ENCODE peak calls at places on chromosomes 4 and X, in six cellular contexts. One of them, this sample, is unnamed.

GRCh38 chr4:94519925-94520789 is 68.4 kb downstream of the PDLIM5 start:
- DNase-seq in 8988T: no peak
- DNase-seq in stimulated activated CD4-positive, alpha-beta T cell treated with anti-CD3 and anti-CD28 coated beads, Interleukin-2, amount 100 ng/mL, for 24 hours: no peak
- DNase-seq in activated effector memory CD4-positive, alpha-beta T cell treated with Interleukin-2 at 50 U/mL for 16 hours: no peak
- DNase-seq in iris pigment epithelial cell: no peak
- DNase-seq in tibial artery: no peak
- DNase-seq in this sample: no peak

GRCh38 chr4:82988323-82988832 is 22.2 kb downstream of the LIN54 start:
- DNase-seq in 8988T: no peak
- DNase-seq in stimulated activated CD4-positive, alpha-beta T cell treated with anti-CD3 and anti-CD28 coated beads, Interleukin-2, amount 100 ng/mL, for 24 hours: no peak
- DNase-seq in activated effector memory CD4-positive, alpha-beta T cell treated with Interleukin-2 at 50 U/mL for 16 hours: no peak
- DNase-seq in iris pigment epithelial cell: peak; percentile 89
- DNase-seq in tibial artery: no peak
- DNase-seq in this sample: peak; percentile 97

GRCh38 chrX:129791961-129792570 is 12.3 kb downstream of the SASH3 start:
- DNase-seq in 8988T: no peak
- DNase-seq in stimulated activated CD4-positive, alpha-beta T cell treated with anti-CD3 and anti-CD28 coated beads, Interleukin-2, amount 100 ng/mL, for 24 hours: no peak
- DNase-seq in activated effector memory CD4-positive, alpha-beta T cell treated with Interleukin-2 at 50 U/mL for 16 hours: no peak
- DNase-seq in iris pigment epithelial cell: no peak
- DNase-seq in tibial artery: no peak
- DNase-seq in this sample: no peak

GRCh38 chr4:155974476-155974749 is 20.7 kb upstream of the CTSO start:
- DNase-seq in 8988T: no peak
- DNase-seq in stimulated activated CD4-positive, alpha-beta T cell treated with anti-CD3 and anti-CD28 coated beads, Interleukin-2, amount 100 ng/mL, for 24 hours: no peak
- DNase-seq in activated effector memory CD4-positive, alpha-beta T cell treated with Interleukin-2 at 50 U/mL for 16 hours: no peak
- DNase-seq in iris pigment epithelial cell: no peak
- DNase-seq in tibial artery: no peak
- DNase-seq in this sample: no peak

GRCh38 chr4:70624226-70624793 is 4.2 kb upstream of the ENAM start:
- DNase-seq in 8988T: no peak
- DNase-seq in stimulated activated CD4-positive, alpha-beta T cell treated with anti-CD3 and anti-CD28 coated beads, Interleukin-2, amount 100 ng/mL, for 24 hours: no peak
- DNase-seq in activated effector memory CD4-positive, alpha-beta T cell treated with Interleukin-2 at 50 U/mL for 16 hours: no peak
- DNase-seq in iris pigment epithelial cell: no peak
- DNase-seq in tibial artery: no peak
- DNase-seq in this sample: no peak

GRCh38 chr4:37699874-37700481 is 13.8 kb upstream of the RELL1 start:
- DNase-seq in 8988T: no peak
- DNase-seq in stimulated activated CD4-positive, alpha-beta T cell treated with anti-CD3 and anti-CD28 coated beads, Interleukin-2, amount 100 ng/mL, for 24 hours: no peak
- DNase-seq in activated effector memory CD4-positive, alpha-beta T cell treated with Interleukin-2 at 50 U/mL for 16 hours: no peak
- DNase-seq in iris pigment epithelial cell: no peak
- DNase-seq in tibial artery: no peak
- DNase-seq in this sample: no peak

GRCh38 chr4:143511906-143512305 is 1.6 kb upstream of the SMARCA5 start:
- DNase-seq in 8988T: no peak
- DNase-seq in stimulated activated CD4-positive, alpha-beta T cell treated with anti-CD3 and anti-CD28 coated beads, Interleukin-2, amount 100 ng/mL, for 24 hours: no peak
- DNase-seq in activated effector memory CD4-positive, alpha-beta T cell treated with Interleukin-2 at 50 U/mL for 16 hours: no peak
- DNase-seq in iris pigment epithelial cell: no peak
- DNase-seq in tibial artery: no peak
- DNase-seq in this sample: no peak

GRCh38 chr4:68498413-68499007 is 51.2 kb downstream of the TMPRSS11E start:
- DNase-seq in 8988T: no peak
- DNase-seq in stimulated activated CD4-positive, alpha-beta T cell treated with anti-CD3 and anti-CD28 coated beads, Interleukin-2, amount 100 ng/mL, for 24 hours: peak; percentile 63
- DNase-seq in activated effector memory CD4-positive, alpha-beta T cell treated with Interleukin-2 at 50 U/mL for 16 hours: peak; percentile 7
- DNase-seq in iris pigment epithelial cell: peak; percentile 70
- DNase-seq in tibial artery: no peak
- DNase-seq in this sample: peak; percentile 61

GRCh38 chrX:130330706-130331105 is 9.0 kb upstream of the SLC25A14 start:
- DNase-seq in 8988T: peak; percentile 28
- DNase-seq in stimulated activated CD4-positive, alpha-beta T cell treated with anti-CD3 and anti-CD28 coated beads, Interleukin-2, amount 100 ng/mL, for 24 hours: peak; percentile 47
- DNase-seq in activated effector memory CD4-positive, alpha-beta T cell treated with Interleukin-2 at 50 U/mL for 16 hours: peak; percentile 12
- DNase-seq in iris pigment epithelial cell: peak; percentile 45
- DNase-seq in tibial artery: no peak
- DNase-seq in this sample: peak; percentile 48

GRCh38 chrX:9878141-9878875 is 88.8 kb upstream of the CLDN34 start:
- DNase-seq in 8988T: no peak
- DNase-seq in stimulated activated CD4-positive, alpha-beta T cell treated with anti-CD3 and anti-CD28 coated beads, Interleukin-2, amount 100 ng/mL, for 24 hours: no peak
- DNase-seq in activated effector memory CD4-positive, alpha-beta T cell treated with Interleukin-2 at 50 U/mL for 16 hours: no peak
- DNase-seq in iris pigment epithelial cell: no peak
- DNase-seq in tibial artery: no peak
- DNase-seq in this sample: peak; percentile 13

GRCh38 chr4:89158884-89159503 is 47.7 kb downstream of the TIGD2 start:
- DNase-seq in 8988T: no peak
- DNase-seq in stimulated activated CD4-positive, alpha-beta T cell treated with anti-CD3 and anti-CD28 coated beads, Interleukin-2, amount 100 ng/mL, for 24 hours: no peak
- DNase-seq in activated effector memory CD4-positive, alpha-beta T cell treated with Interleukin-2 at 50 U/mL for 16 hours: no peak
- DNase-seq in iris pigment epithelial cell: peak; percentile 45
- DNase-seq in tibial artery: no peak
- DNase-seq in this sample: peak; percentile 46

GRCh38 chr4:152634110-152634760 is 45.6 kb downstream of the TMEM154 start:
- DNase-seq in 8988T: no peak
- DNase-seq in stimulated activated CD4-positive, alpha-beta T cell treated with anti-CD3 and anti-CD28 coated beads, Interleukin-2, amount 100 ng/mL, for 24 hours: no peak
- DNase-seq in activated effector memory CD4-positive, alpha-beta T cell treated with Interleukin-2 at 50 U/mL for 16 hours: no peak
- DNase-seq in iris pigment epithelial cell: no peak
- DNase-seq in tibial artery: no peak
- DNase-seq in this sample: no peak

GRCh38 chrX:79259073-79259689 is 108.0 kb downstream of the ITM2A start:
- DNase-seq in 8988T: no peak
- DNase-seq in stimulated activated CD4-positive, alpha-beta T cell treated with anti-CD3 and anti-CD28 coated beads, Interleukin-2, amount 100 ng/mL, for 24 hours: peak; percentile 20
- DNase-seq in activated effector memory CD4-positive, alpha-beta T cell treated with Interleukin-2 at 50 U/mL for 16 hours: peak; percentile 6
- DNase-seq in iris pigment epithelial cell: no peak
- DNase-seq in tibial artery: no peak
- DNase-seq in this sample: no peak

GRCh38 chr4:3866813-3867129 is 100.6 kb downstream of the ADRA2C start:
- DNase-seq in 8988T: no peak
- DNase-seq in stimulated activated CD4-positive, alpha-beta T cell treated with anti-CD3 and anti-CD28 coated beads, Interleukin-2, amount 100 ng/mL, for 24 hours: no peak
- DNase-seq in activated effector memory CD4-positive, alpha-beta T cell treated with Interleukin-2 at 50 U/mL for 16 hours: no peak
- DNase-seq in iris pigment epithelial cell: no peak
- DNase-seq in tibial artery: no peak
- DNase-seq in this sample: no peak

GRCh38 chr4:158170691-158171455 is 2.0 kb downstream of the GASK1B start:
- DNase-seq in 8988T: no peak
- DNase-seq in stimulated activated CD4-positive, alpha-beta T cell treated with anti-CD3 and anti-CD28 coated beads, Interleukin-2, amount 100 ng/mL, for 24 hours: peak; percentile 52
- DNase-seq in activated effector memory CD4-positive, alpha-beta T cell treated with Interleukin-2 at 50 U/mL for 16 hours: no peak
- DNase-seq in iris pigment epithelial cell: no peak
- DNase-seq in tibial artery: peak; percentile 78
- DNase-seq in this sample: no peak

GRCh38 chr4:139530833-139531427 is 25.1 kb downstream of the SETD7 start:
- DNase-seq in 8988T: peak; percentile 38
- DNase-seq in stimulated activated CD4-positive, alpha-beta T cell treated with anti-CD3 and anti-CD28 coated beads, Interleukin-2, amount 100 ng/mL, for 24 hours: peak; percentile 57
- DNase-seq in activated effector memory CD4-positive, alpha-beta T cell treated with Interleukin-2 at 50 U/mL for 16 hours: peak; percentile 27
- DNase-seq in iris pigment epithelial cell: peak; percentile 35
- DNase-seq in tibial artery: no peak
- DNase-seq in this sample: peak; percentile 35

GRCh38 chr4:121656269-121656641 is 40.5 kb downstream of the ANXA5 start:
- DNase-seq in 8988T: no peak
- DNase-seq in stimulated activated CD4-positive, alpha-beta T cell treated with anti-CD3 and anti-CD28 coated beads, Interleukin-2, amount 100 ng/mL, for 24 hours: peak; percentile 34
- DNase-seq in activated effector memory CD4-positive, alpha-beta T cell treated with Interleukin-2 at 50 U/mL for 16 hours: no peak
- DNase-seq in iris pigment epithelial cell: peak; percentile 84
- DNase-seq in tibial artery: peak; percentile 67
- DNase-seq in this sample: peak; percentile 68

GRCh38 chrX:1852082-1852481 is 237.2 kb downstream of the ASMT start:
- DNase-seq in 8988T: no peak
- DNase-seq in stimulated activated CD4-positive, alpha-beta T cell treated with anti-CD3 and anti-CD28 coated beads, Interleukin-2, amount 100 ng/mL, for 24 hours: no peak
- DNase-seq in activated effector memory CD4-positive, alpha-beta T cell treated with Interleukin-2 at 50 U/mL for 16 hours: no peak
- DNase-seq in iris pigment epithelial cell: no peak
- DNase-seq in tibial artery: no peak
- DNase-seq in this sample: no peak

GRCh38 chr4:137677851-137678250 is 145.6 kb upstream of the PCDH18 start:
- DNase-seq in 8988T: no peak
- DNase-seq in stimulated activated CD4-positive, alpha-beta T cell treated with anti-CD3 and anti-CD28 coated beads, Interleukin-2, amount 100 ng/mL, for 24 hours: no peak
- DNase-seq in activated effector memory CD4-positive, alpha-beta T cell treated with Interleukin-2 at 50 U/mL for 16 hours: no peak
- DNase-seq in iris pigment epithelial cell: peak; percentile 60
- DNase-seq in tibial artery: no peak
- DNase-seq in this sample: peak; percentile 92

GRCh38 chrX:35664838-35665237 is 133.3 kb upstream of the MAGEB16 start:
- DNase-seq in 8988T: no peak
- DNase-seq in stimulated activated CD4-positive, alpha-beta T cell treated with anti-CD3 and anti-CD28 coated beads, Interleukin-2, amount 100 ng/mL, for 24 hours: no peak
- DNase-seq in activated effector memory CD4-positive, alpha-beta T cell treated with Interleukin-2 at 50 U/mL for 16 hours: no peak
- DNase-seq in iris pigment epithelial cell: no peak
- DNase-seq in tibial artery: no peak
- DNase-seq in this sample: no peak

GRCh38 chrX:77442728-77443127 is 4.5 kb upstream of the FGF16 start:
- DNase-seq in 8988T: no peak
- DNase-seq in stimulated activated CD4-positive, alpha-beta T cell treated with anti-CD3 and anti-CD28 coated beads, Interleukin-2, amount 100 ng/mL, for 24 hours: no peak
- DNase-seq in activated effector memory CD4-positive, alpha-beta T cell treated with Interleukin-2 at 50 U/mL for 16 hours: no peak
- DNase-seq in iris pigment epithelial cell: peak; percentile 84
- DNase-seq in tibial artery: no peak
- DNase-seq in this sample: peak; percentile 90

GRCh38 chr4:7103599-7104365 is 35.9 kb upstream of the GRPEL1 start:
- DNase-seq in 8988T: no peak
- DNase-seq in stimulated activated CD4-positive, alpha-beta T cell treated with anti-CD3 and anti-CD28 coated beads, Interleukin-2, amount 100 ng/mL, for 24 hours: no peak
- DNase-seq in activated effector memory CD4-positive, alpha-beta T cell treated with Interleukin-2 at 50 U/mL for 16 hours: no peak
- DNase-seq in iris pigment epithelial cell: no peak
- DNase-seq in tibial artery: peak; percentile 92
- DNase-seq in this sample: no peak

GRCh38 chr4:127012549-127012948 is 620.2 kb upstream of the INTU start:
- DNase-seq in 8988T: no peak
- DNase-seq in stimulated activated CD4-positive, alpha-beta T cell treated with anti-CD3 and anti-CD28 coated beads, Interleukin-2, amount 100 ng/mL, for 24 hours: no peak
- DNase-seq in activated effector memory CD4-positive, alpha-beta T cell treated with Interleukin-2 at 50 U/mL for 16 hours: no peak
- DNase-seq in iris pigment epithelial cell: peak; percentile 37
- DNase-seq in tibial artery: no peak
- DNase-seq in this sample: peak; percentile 59

GRCh38 chr4:56698329-56698728 is 17.2 kb upstream of the HOPX start:
- DNase-seq in 8988T: no peak
- DNase-seq in stimulated activated CD4-positive, alpha-beta T cell treated with anti-CD3 and anti-CD28 coated beads, Interleukin-2, amount 100 ng/mL, for 24 hours: no peak
- DNase-seq in activated effector memory CD4-positive, alpha-beta T cell treated with Interleukin-2 at 50 U/mL for 16 hours: no peak
- DNase-seq in iris pigment epithelial cell: peak; percentile 41
- DNase-seq in tibial artery: no peak
- DNase-seq in this sample: peak; percentile 41

GRCh38 chr4:6595897-6596537 is 21.0 kb downstream of the MAN2B2 start:
- DNase-seq in 8988T: peak; percentile 54
- DNase-seq in stimulated activated CD4-positive, alpha-beta T cell treated with anti-CD3 and anti-CD28 coated beads, Interleukin-2, amount 100 ng/mL, for 24 hours: no peak
- DNase-seq in activated effector memory CD4-positive, alpha-beta T cell treated with Interleukin-2 at 50 U/mL for 16 hours: no peak
- DNase-seq in iris pigment epithelial cell: no peak
- DNase-seq in tibial artery: no peak
- DNase-seq in this sample: no peak

GRCh38 chrX:84187501-84188319 is at the start of gene RPS6KA6:
- DNase-seq in 8988T: no peak
- DNase-seq in stimulated activated CD4-positive, alpha-beta T cell treated with anti-CD3 and anti-CD28 coated beads, Interleukin-2, amount 100 ng/mL, for 24 hours: peak; percentile 5
- DNase-seq in activated effector memory CD4-positive, alpha-beta T cell treated with Interleukin-2 at 50 U/mL for 16 hours: no peak
- DNase-seq in iris pigment epithelial cell: peak; percentile 20
- DNase-seq in tibial artery: peak; percentile 65
- DNase-seq in this sample: peak; percentile 56

GRCh38 chrX:110944793-110945466 is 149.3 kb upstream of the CHRDL1 start:
- DNase-seq in 8988T: no peak
- DNase-seq in stimulated activated CD4-positive, alpha-beta T cell treated with anti-CD3 and anti-CD28 coated beads, Interleukin-2, amount 100 ng/mL, for 24 hours: no peak
- DNase-seq in activated effector memory CD4-positive, alpha-beta T cell treated with Interleukin-2 at 50 U/mL for 16 hours: no peak
- DNase-seq in iris pigment epithelial cell: no peak
- DNase-seq in tibial artery: no peak
- DNase-seq in this sample: no peak

GRCh38 chr4:55447826-55448225 is 52.1 kb downstream of the TMEM165 start:
- DNase-seq in 8988T: no peak
- DNase-seq in stimulated activated CD4-positive, alpha-beta T cell treated with anti-CD3 and anti-CD28 coated beads, Interleukin-2, amount 100 ng/mL, for 24 hours: no peak
- DNase-seq in activated effector memory CD4-positive, alpha-beta T cell treated with Interleukin-2 at 50 U/mL for 16 hours: no peak
- DNase-seq in iris pigment epithelial cell: peak; percentile 39
- DNase-seq in tibial artery: no peak
- DNase-seq in this sample: peak; percentile 53

GRCh38 chr4:85556293-85556692 is 81.3 kb downstream of the ARHGAP24 start:
- DNase-seq in 8988T: no peak
- DNase-seq in stimulated activated CD4-positive, alpha-beta T cell treated with anti-CD3 and anti-CD28 coated beads, Interleukin-2, amount 100 ng/mL, for 24 hours: no peak
- DNase-seq in activated effector memory CD4-positive, alpha-beta T cell treated with Interleukin-2 at 50 U/mL for 16 hours: no peak
- DNase-seq in iris pigment epithelial cell: no peak
- DNase-seq in tibial artery: no peak
- DNase-seq in this sample: no peak

GRCh38 chr4:52729586-52729985 is 21.6 kb downstream of the ERVMER34-1 start:
- DNase-seq in 8988T: no peak
- DNase-seq in stimulated activated CD4-positive, alpha-beta T cell treated with anti-CD3 and anti-CD28 coated beads, Interleukin-2, amount 100 ng/mL, for 24 hours: no peak
- DNase-seq in activated effector memory CD4-positive, alpha-beta T cell treated with Interleukin-2 at 50 U/mL for 16 hours: no peak
- DNase-seq in iris pigment epithelial cell: no peak
- DNase-seq in tibial artery: no peak
- DNase-seq in this sample: no peak

GRCh38 chr4:127261476-127261875 is 371.3 kb upstream of the INTU start:
- DNase-seq in 8988T: no peak
- DNase-seq in stimulated activated CD4-positive, alpha-beta T cell treated with anti-CD3 and anti-CD28 coated beads, Interleukin-2, amount 100 ng/mL, for 24 hours: no peak
- DNase-seq in activated effector memory CD4-positive, alpha-beta T cell treated with Interleukin-2 at 50 U/mL for 16 hours: no peak
- DNase-seq in iris pigment epithelial cell: peak; percentile 1
- DNase-seq in tibial artery: no peak
- DNase-seq in this sample: no peak

GRCh38 chr4:153611679-153612078 is 72.4 kb upstream of the TLR2 start:
- DNase-seq in 8988T: no peak
- DNase-seq in stimulated activated CD4-positive, alpha-beta T cell treated with anti-CD3 and anti-CD28 coated beads, Interleukin-2, amount 100 ng/mL, for 24 hours: no peak
- DNase-seq in activated effector memory CD4-positive, alpha-beta T cell treated with Interleukin-2 at 50 U/mL for 16 hours: no peak
- DNase-seq in iris pigment epithelial cell: peak; percentile 76
- DNase-seq in tibial artery: no peak
- DNase-seq in this sample: peak; percentile 48

GRCh38 chr4:115489284-115489683 is 375.9 kb upstream of the NDST4 start:
- DNase-seq in 8988T: no peak
- DNase-seq in stimulated activated CD4-positive, alpha-beta T cell treated with anti-CD3 and anti-CD28 coated beads, Interleukin-2, amount 100 ng/mL, for 24 hours: no peak
- DNase-seq in activated effector memory CD4-positive, alpha-beta T cell treated with Interleukin-2 at 50 U/mL for 16 hours: no peak
- DNase-seq in iris pigment epithelial cell: no peak
- DNase-seq in tibial artery: no peak
- DNase-seq in this sample: no peak

GRCh38 chr4:126843492-126844067 is 789.2 kb upstream of the INTU start:
- DNase-seq in 8988T: no peak
- DNase-seq in stimulated activated CD4-positive, alpha-beta T cell treated with anti-CD3 and anti-CD28 coated beads, Interleukin-2, amount 100 ng/mL, for 24 hours: no peak
- DNase-seq in activated effector memory CD4-positive, alpha-beta T cell treated with Interleukin-2 at 50 U/mL for 16 hours: no peak
- DNase-seq in iris pigment epithelial cell: no peak
- DNase-seq in tibial artery: no peak
- DNase-seq in this sample: no peak

GRCh38 chrX:140180585-140180984 is 215.3 kb upstream of the CXorf66 start:
- DNase-seq in 8988T: no peak
- DNase-seq in stimulated activated CD4-positive, alpha-beta T cell treated with anti-CD3 and anti-CD28 coated beads, Interleukin-2, amount 100 ng/mL, for 24 hours: no peak
- DNase-seq in activated effector memory CD4-positive, alpha-beta T cell treated with Interleukin-2 at 50 U/mL for 16 hours: no peak
- DNase-seq in iris pigment epithelial cell: peak; percentile 72
- DNase-seq in tibial artery: no peak
- DNase-seq in this sample: no peak

This sample was measured in EH.